ENCODE peak calls at places on chromosomes 6 and 20, in four cellular contexts. V is heart right ventricle, U is uterus, M is IMR-90. G is an unnamed sample.

GRCh38 chr6:28922004-28922840 is 1.6 kb downstream of the TRIM27 start:
- DNase-seq in V (no peak), U (no peak), M (peak; percentile 57), G (no peak)

GRCh38 chr20:48635791-48636267 is 192.0 kb downstream of the PREX1 start:
- DNase-seq in V (peak; percentile 40), U (no peak), M (peak; percentile 31), G (no peak)

GRCh38 chr20:60137657-60138245 is 179.5 kb downstream of the CDH26 start:
- DNase-seq in V (no peak), U (no peak), M (peak; percentile 24), G (peak; percentile 18)

GRCh38 chr6:152267967-152268845 is 369.0 kb downstream of the SYNE1 start:
- DNase-seq in V (no peak), U (no peak), M (no peak), G (no peak)

GRCh38 chr6:116461563-116462507 is 660 bp downstream of the CALHM6 start:
- DNase-seq in V (peak; percentile 7), U (peak; percentile 22), M (peak; percentile 47), G (peak; percentile 37)

GRCh38 chr6:111173341-111173740 is 86.0 kb downstream of the SLC16A10 start:
- DNase-seq in V (no peak), U (no peak), M (no peak), G (no peak)

GRCh38 chr6:169701953-169702639 is at the start of the genes C6orf120 and WDR27:
- DNase-seq in V (peak; percentile 96), U (peak; percentile 94), M (peak; percentile 95), G (peak; percentile 73)

GRCh38 chr6:90274481-90275030 is 22.1 kb downstream of the BACH2 start:
- DNase-seq in V (no peak), U (no peak), M (no peak), G (no peak)

GRCh38 chr20:9955646-9956045 is 79.1 kb upstream of the ANKEF1 start:
- DNase-seq in V (no peak), U (no peak), M (no peak), G (no peak)

GRCh38 chr6:35919085-35919826 is 1.6 kb downstream of the SRPK1 start:
- DNase-seq in V (no peak), U (no peak), M (peak; percentile 57), G (no peak)

GRCh38 chr6:147205690-147206600 is 1.7 kb downstream of the STXBP5 start:
- DNase-seq in V (no peak), U (no peak), M (peak; percentile 5), G (no peak)

GRCh38 chr6:1536526-1537429 is 72.9 kb upstream of the FOXC1 start:
- DNase-seq in V (no peak), U (no peak), M (no peak), G (no peak)

GRCh38 chr6:110541701-110542309 is 65.4 kb upstream of the SLC22A16 start:
- DNase-seq in V (no peak), U (no peak), M (no peak), G (no peak)

GRCh38 chr6:55953384-55953783 is 78.0 kb upstream of the BMP5 start:
- DNase-seq in V (no peak), U (no peak), M (peak; percentile 74), G (no peak)
- H3K4me3 ChIP-seq in V (peak overlapping the region; percentile 9), U (no peak overlapping the region), M (no peak overlapping the region), G (no peak overlapping the region)

DNA sequence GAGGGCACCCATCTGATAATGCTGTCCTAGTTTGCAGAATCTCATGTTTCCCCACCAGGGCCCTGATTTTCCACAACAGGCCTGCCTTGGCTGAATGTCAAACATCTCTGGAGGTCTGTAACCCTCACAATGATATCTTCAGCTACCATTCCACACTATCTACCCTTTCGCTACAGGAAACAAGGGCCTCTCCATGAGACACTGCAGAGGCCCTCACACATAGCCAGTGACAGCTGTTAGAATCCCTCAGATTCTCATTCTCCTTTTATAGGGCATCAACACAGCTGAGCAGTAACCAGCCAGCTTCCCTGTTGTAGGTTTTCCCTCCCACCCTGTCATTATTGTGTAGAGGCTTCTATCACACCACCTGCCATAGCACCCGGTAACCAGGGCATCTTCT is 29.6 kb upstream of the MICB start:
- DNase-seq in V (no peak), U (no peak), M (no peak), G (no peak)
- H3K4me1 ChIP-seq in V (peaks cover 52% of the 10 kb centered on the region), U (no peaks in the 10 kb centered on the region), M (no peaks in the 10 kb centered on the region), G (no peaks in the 10 kb centered on the region)

DNA sequence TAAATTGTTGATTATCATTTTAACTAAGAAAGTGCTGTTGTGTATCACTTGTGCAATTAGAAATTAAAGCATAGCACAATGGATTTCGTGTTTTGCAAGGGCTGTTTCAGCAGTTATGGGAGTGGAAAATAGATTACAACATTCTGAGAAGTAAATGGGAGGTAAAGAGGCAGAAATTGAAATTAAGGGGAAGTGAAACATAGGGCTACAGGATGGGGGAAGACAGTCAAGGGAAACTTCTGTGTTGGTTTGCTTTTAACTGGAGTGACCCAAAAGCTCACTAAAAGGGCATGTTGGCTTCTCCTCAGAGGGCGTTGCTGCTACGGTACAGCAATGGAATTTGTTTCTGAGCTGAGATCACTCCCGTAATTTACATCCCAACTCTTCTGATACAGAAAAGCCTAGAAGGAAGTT is 147.5 kb downstream of the BCAS1 start:
- DNase-seq in V (no peak), U (no peak), M (no peak), G (no peak)
- H3K27ac ChIP-seq in V (peak overlapping the region; percentile 58), U (peak overlapping the region; percentile 42), M (no peak overlapping the region), G (no peak overlapping the region)

DNA sequence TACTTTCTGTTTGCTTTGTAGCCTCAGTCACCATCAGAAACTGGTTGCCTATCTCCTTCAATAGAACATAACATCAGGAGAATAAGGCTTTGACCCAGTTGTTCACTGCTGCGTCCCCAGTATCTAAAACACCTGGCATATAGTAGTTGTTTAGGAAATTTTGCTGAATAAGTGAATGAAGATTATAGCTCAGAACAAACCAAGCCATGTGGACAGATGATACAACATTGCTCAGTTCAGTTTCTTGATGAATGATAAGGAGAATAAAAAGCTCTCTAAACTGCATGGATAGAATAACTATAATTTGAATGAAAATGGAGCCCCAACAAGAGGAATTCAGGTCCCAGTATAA is 5.2 kb upstream of the SERPINB1 start:
- DNase-seq in V (no peak), U (no peak), M (no peak), G (no peak)
- H3K4me3 ChIP-seq in V (no peak overlapping the region), U (no peak overlapping the region), M (peak overlapping the region; percentile 34), G (no peak overlapping the region)

GRCh38 chr20:32535953-32536823 is 48.9 kb downstream of the NOL4L start:
- DNase-seq in V (no peak), U (no peak), M (peak; percentile 6), G (no peak)
- H3K4me1 ChIP-seq in V (peaks cover 27% of the 10 kb centered on the region), U (no peaks in the 10 kb centered on the region), M (peaks cover 4% of the 10 kb centered on the region), G (peaks cover 14% of the 10 kb centered on the region)

GRCh38 chr6:129491436-129491835 is 218.5 kb downstream of the ARHGAP18 start:
- DNase-seq in V (no peak), U (no peak), M (peak; percentile 16), G (no peak)
- H3K27ac ChIP-seq in V (peak overlapping the region; percentile 86), U (peak overlapping the region; percentile 83), M (peak overlapping the region; percentile 99), G (no peak overlapping the region)

DNA sequence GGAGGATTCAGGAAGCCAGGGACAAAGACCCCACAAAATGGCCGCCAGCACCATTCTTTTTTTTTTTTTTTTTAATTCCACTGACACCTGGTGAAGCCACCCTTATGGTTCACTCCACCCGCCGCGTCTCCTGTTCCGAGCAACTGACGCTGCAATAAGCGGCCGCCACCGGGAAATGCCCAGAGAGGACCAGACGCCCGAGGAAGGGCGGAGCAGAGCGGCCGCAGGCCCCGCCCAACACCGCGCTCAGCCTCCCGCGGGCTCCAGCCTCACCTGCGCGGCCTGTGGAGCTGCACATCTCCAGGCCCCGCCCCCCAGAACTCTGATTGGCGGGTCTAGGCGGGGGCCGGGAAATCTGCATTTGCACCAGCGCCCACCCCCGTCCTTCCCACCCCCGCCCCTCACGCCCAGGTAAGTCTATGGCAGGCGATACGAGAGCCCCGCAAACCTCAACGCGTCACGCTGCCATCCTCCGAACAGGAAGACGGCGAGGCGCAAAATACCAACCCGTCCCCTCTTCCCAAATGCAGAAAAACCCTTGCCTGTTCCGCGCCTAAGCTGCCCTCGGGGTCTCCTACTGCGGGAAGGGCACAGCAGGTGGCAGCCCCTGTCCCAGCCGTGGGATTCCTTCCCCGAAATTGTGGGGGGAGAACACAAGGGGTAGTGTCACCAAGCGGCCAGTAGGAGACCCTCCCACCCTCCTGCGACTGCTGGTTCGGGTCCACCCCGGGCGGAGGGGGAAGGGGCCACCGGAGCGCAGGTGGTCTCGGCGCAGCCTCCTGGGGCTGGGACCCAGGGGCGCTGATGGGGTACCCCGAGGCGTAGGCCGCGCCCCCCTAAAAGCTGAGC is 948 bp downstream of the ATP9A start:
- DNase-seq in V (peak; percentile 49), U (peak; percentile 70), M (no peak), G (peak; percentile 61)
- H3K4me3 ChIP-seq in V (peak overlapping the region; percentile 93), U (peak overlapping the region; percentile 93), M (peak overlapping the region; percentile 76), G (peak overlapping the region; percentile 40)